ENCODE peak calls at places on chromosomes 12 and 14, in six cellular contexts. One of them, this sample, is unnamed.

GRCh38 chr14:98859301-98859700 is 412.7 kb downstream of the BCL11B start:
- DNase-seq in pons: no peak
- DNase-seq in stimulated activated CD4-positive, alpha-beta T cell treated with anti-CD3 and anti-CD28 coated beads, Interleukin-4, amount 100 ng/mL, for 48 hours: no peak
- DNase-seq in midbrain: no peak
- DNase-seq in tibial artery: no peak
- DNase-seq in HFFc6: no peak
- DNase-seq in this sample: no peak

GRCh38 chr14:85420707-85421106 is 109.2 kb upstream of the FLRT2 start:
- DNase-seq in tibial artery: no peak
- DNase-seq in stimulated activated CD4-positive, alpha-beta T cell treated with anti-CD3 and anti-CD28 coated beads, Interleukin-4, amount 100 ng/mL, for 48 hours: no peak
- DNase-seq in HFFc6: no peak
- DNase-seq in pons: no peak
- DNase-seq in midbrain: no peak
- DNase-seq in this sample: no peak

GRCh38 chr12:91239497-91239896 is 56.9 kb upstream of the DCN start:
- DNase-seq in HFFc6: no peak
- DNase-seq in pons: no peak
- DNase-seq in midbrain: no peak
- DNase-seq in stimulated activated CD4-positive, alpha-beta T cell treated with anti-CD3 and anti-CD28 coated beads, Interleukin-4, amount 100 ng/mL, for 48 hours: no peak
- DNase-seq in tibial artery: no peak
- DNase-seq in this sample: no peak

GRCh38 chr14:57820581-57820980 is 45.3 kb downstream of the SLC35F4 start:
- DNase-seq in stimulated activated CD4-positive, alpha-beta T cell treated with anti-CD3 and anti-CD28 coated beads, Interleukin-4, amount 100 ng/mL, for 48 hours: no peak
- DNase-seq in pons: no peak
- DNase-seq in midbrain: no peak
- DNase-seq in tibial artery: no peak
- DNase-seq in HFFc6: no peak
- DNase-seq in this sample: no peak

GRCh38 chr14:92591346-92591745 is 77.8 kb downstream of the RIN3 start:
- DNase-seq in tibial artery: no peak
- DNase-seq in midbrain: no peak
- DNase-seq in pons: no peak
- DNase-seq in HFFc6: no peak
- DNase-seq in stimulated activated CD4-positive, alpha-beta T cell treated with anti-CD3 and anti-CD28 coated beads, Interleukin-4, amount 100 ng/mL, for 48 hours: no peak
- DNase-seq in this sample: no peak

GRCh38 chr12:110249716-110250225 is 31.3 kb upstream of the ATP2A2 start:
- DNase-seq in stimulated activated CD4-positive, alpha-beta T cell treated with anti-CD3 and anti-CD28 coated beads, Interleukin-4, amount 100 ng/mL, for 48 hours: no peak
- DNase-seq in tibial artery: no peak
- DNase-seq in pons: peak
- DNase-seq in HFFc6: no peak
- DNase-seq in midbrain: peak
- DNase-seq in this sample: no peak

GRCh38 chr12:77072833-77073495 is 7.6 kb upstream of the E2F7 start:
- DNase-seq in midbrain: no peak
- DNase-seq in tibial artery: no peak
- DNase-seq in stimulated activated CD4-positive, alpha-beta T cell treated with anti-CD3 and anti-CD28 coated beads, Interleukin-4, amount 100 ng/mL, for 48 hours: no peak
- DNase-seq in pons: no peak
- DNase-seq in HFFc6: no peak
- DNase-seq in this sample: no peak

GRCh38 chr12:85642810-85643209 is 193.4 kb downstream of the RASSF9 start:
- DNase-seq in tibial artery: no peak
- DNase-seq in midbrain: no peak
- DNase-seq in stimulated activated CD4-positive, alpha-beta T cell treated with anti-CD3 and anti-CD28 coated beads, Interleukin-4, amount 100 ng/mL, for 48 hours: no peak
- DNase-seq in pons: no peak
- DNase-seq in HFFc6: peak
- DNase-seq in this sample: no peak

GRCh38 chr14:100278702-100279101 is 27.5 kb downstream of the SLC25A29 start:
- DNase-seq in pons: peak
- DNase-seq in HFFc6: peak
- DNase-seq in tibial artery: no peak
- DNase-seq in stimulated activated CD4-positive, alpha-beta T cell treated with anti-CD3 and anti-CD28 coated beads, Interleukin-4, amount 100 ng/mL, for 48 hours: no peak
- DNase-seq in midbrain: peak
- DNase-seq in this sample: no peak

GRCh38 chr12:48999371-49000131 is at the start of gene DDN:
- DNase-seq in pons: no peak
- DNase-seq in tibial artery: no peak
- DNase-seq in HFFc6: peak
- DNase-seq in stimulated activated CD4-positive, alpha-beta T cell treated with anti-CD3 and anti-CD28 coated beads, Interleukin-4, amount 100 ng/mL, for 48 hours: no peak
- DNase-seq in midbrain: no peak
- DNase-seq in this sample: no peak

GRCh38 chr14:90381011-90381790 is 15.6 kb upstream of the CALM1 start:
- DNase-seq in pons: peak
- DNase-seq in tibial artery: peak
- DNase-seq in midbrain: peak
- DNase-seq in HFFc6: no peak
- DNase-seq in stimulated activated CD4-positive, alpha-beta T cell treated with anti-CD3 and anti-CD28 coated beads, Interleukin-4, amount 100 ng/mL, for 48 hours: no peak
- DNase-seq in this sample: no peak

GRCh38 chr12:72273499-72273837 is 1.3 kb downstream of the TRHDE start:
- DNase-seq in midbrain: no peak
- DNase-seq in stimulated activated CD4-positive, alpha-beta T cell treated with anti-CD3 and anti-CD28 coated beads, Interleukin-4, amount 100 ng/mL, for 48 hours: no peak
- DNase-seq in pons: no peak
- DNase-seq in HFFc6: no peak
- DNase-seq in tibial artery: no peak
- DNase-seq in this sample: no peak

GRCh38 chr14:100037351-100037750 is 27.9 kb upstream of the EVL start:
- DNase-seq in pons: no peak
- DNase-seq in midbrain: no peak
- DNase-seq in stimulated activated CD4-positive, alpha-beta T cell treated with anti-CD3 and anti-CD28 coated beads, Interleukin-4, amount 100 ng/mL, for 48 hours: no peak
- DNase-seq in HFFc6: no peak
- DNase-seq in tibial artery: no peak
- DNase-seq in this sample: no peak

GRCh38 chr14:37061697-37062096 is 110.7 kb downstream of the SLC25A21 start:
- DNase-seq in pons: no peak
- DNase-seq in midbrain: no peak
- DNase-seq in stimulated activated CD4-positive, alpha-beta T cell treated with anti-CD3 and anti-CD28 coated beads, Interleukin-4, amount 100 ng/mL, for 48 hours: no peak
- DNase-seq in tibial artery: no peak
- DNase-seq in HFFc6: no peak
- DNase-seq in this sample: no peak

GRCh38 chr12:63915105-63915830 is 70.8 kb downstream of the SRGAP1 start:
- DNase-seq in tibial artery: no peak
- DNase-seq in HFFc6: peak
- DNase-seq in midbrain: no peak
- DNase-seq in stimulated activated CD4-positive, alpha-beta T cell treated with anti-CD3 and anti-CD28 coated beads, Interleukin-4, amount 100 ng/mL, for 48 hours: no peak
- DNase-seq in pons: no peak
- DNase-seq in this sample: no peak

GRCh38 chr12:123971770-123972447 is 722 bp downstream of the CCDC92 start:
- DNase-seq in pons: peak
- DNase-seq in midbrain: peak
- DNase-seq in HFFc6: peak
- DNase-seq in tibial artery: peak
- DNase-seq in stimulated activated CD4-positive, alpha-beta T cell treated with anti-CD3 and anti-CD28 coated beads, Interleukin-4, amount 100 ng/mL, for 48 hours: peak
- DNase-seq in this sample: no peak

GRCh38 chr12:50772470-50772869 is 8.6 kb downstream of the ATF1 start:
- DNase-seq in midbrain: no peak
- DNase-seq in stimulated activated CD4-positive, alpha-beta T cell treated with anti-CD3 and anti-CD28 coated beads, Interleukin-4, amount 100 ng/mL, for 48 hours: no peak
- DNase-seq in tibial artery: no peak
- DNase-seq in pons: no peak
- DNase-seq in HFFc6: no peak
- DNase-seq in this sample: no peak

GRCh38 chr14:22174412-22174811 is 414.6 kb downstream of the DAD1 start:
- DNase-seq in pons: no peak
- DNase-seq in tibial artery: no peak
- DNase-seq in HFFc6: no peak
- DNase-seq in midbrain: no peak
- DNase-seq in stimulated activated CD4-positive, alpha-beta T cell treated with anti-CD3 and anti-CD28 coated beads, Interleukin-4, amount 100 ng/mL, for 48 hours: no peak
- DNase-seq in this sample: no peak

GRCh38 chr14:80426686-80427085 is 215.4 kb upstream of the DIO2 start:
- DNase-seq in tibial artery: no peak
- DNase-seq in pons: no peak
- DNase-seq in stimulated activated CD4-positive, alpha-beta T cell treated with anti-CD3 and anti-CD28 coated beads, Interleukin-4, amount 100 ng/mL, for 48 hours: no peak
- DNase-seq in midbrain: no peak
- DNase-seq in HFFc6: no peak
- DNase-seq in this sample: no peak

GRCh38 chr14:104967414-104968152 is 10.6 kb downstream of the AHNAK2 start:
- DNase-seq in pons: no peak
- DNase-seq in HFFc6: no peak
- DNase-seq in stimulated activated CD4-positive, alpha-beta T cell treated with anti-CD3 and anti-CD28 coated beads, Interleukin-4, amount 100 ng/mL, for 48 hours: no peak
- DNase-seq in midbrain: no peak
- DNase-seq in tibial artery: peak
- DNase-seq in this sample: no peak

GRCh38 chr12:132731574-132731973 is 20.9 kb downstream of the PGAM5 start:
- DNase-seq in stimulated activated CD4-positive, alpha-beta T cell treated with anti-CD3 and anti-CD28 coated beads, Interleukin-4, amount 100 ng/mL, for 48 hours: no peak
- DNase-seq in HFFc6: no peak
- DNase-seq in pons: no peak
- DNase-seq in tibial artery: no peak
- DNase-seq in midbrain: no peak
- DNase-seq in this sample: no peak

GRCh38 chr12:91777268-91777997 is 368.2 kb downstream of the BTG1 start:
- DNase-seq in midbrain: no peak
- DNase-seq in stimulated activated CD4-positive, alpha-beta T cell treated with anti-CD3 and anti-CD28 coated beads, Interleukin-4, amount 100 ng/mL, for 48 hours: no peak
- DNase-seq in HFFc6: no peak
- DNase-seq in tibial artery: no peak
- DNase-seq in pons: no peak
- DNase-seq in this sample: no peak

GRCh38 chr12:30764251-30764650 is 9.5 kb upstream of the CAPRIN2 start:
- DNase-seq in stimulated activated CD4-positive, alpha-beta T cell treated with anti-CD3 and anti-CD28 coated beads, Interleukin-4, amount 100 ng/mL, for 48 hours: no peak
- DNase-seq in pons: no peak
- DNase-seq in HFFc6: no peak
- DNase-seq in tibial artery: no peak
- DNase-seq in midbrain: no peak
- DNase-seq in this sample: no peak

GRCh38 chr12:110371408-110372055 is 32.0 kb downstream of the ANAPC7 start:
- DNase-seq in tibial artery: peak
- DNase-seq in HFFc6: no peak
- DNase-seq in stimulated activated CD4-positive, alpha-beta T cell treated with anti-CD3 and anti-CD28 coated beads, Interleukin-4, amount 100 ng/mL, for 48 hours: no peak
- DNase-seq in midbrain: no peak
- DNase-seq in pons: no peak
- DNase-seq in this sample: peak

GRCh38 chr12:124028560-124028935 is 55.5 kb downstream of the ZNF664 start:
- DNase-seq in tibial artery: no peak
- DNase-seq in HFFc6: no peak
- DNase-seq in pons: no peak
- DNase-seq in midbrain: no peak
- DNase-seq in stimulated activated CD4-positive, alpha-beta T cell treated with anti-CD3 and anti-CD28 coated beads, Interleukin-4, amount 100 ng/mL, for 48 hours: no peak
- DNase-seq in this sample: no peak

This sample was measured in GM18507.